ENCODE peak calls at places on chromosomes 16 and 17, in four cellular contexts. M, E, O and T are unnamed samples.

GRCh38 chr17:78655251-78655940 is 78.2 kb upstream of the DNAH17 start:
- DNase-seq in M (no peak), E (no peak), O (no peak), T (no peak)

GRCh38 chr17:8465381-8466158 is 29.9 kb downstream of the NDEL1 start:
- DNase-seq in M (no peak), E (no peak), O (no peak), T (no peak)

GRCh38 chr16:69503244-69503643 is 62.5 kb upstream of the NFAT5 start:
- DNase-seq in M (no peak), E (no peak), O (no peak), T (no peak)

GRCh38 chr17:82536220-82537201 is 17.0 kb downstream of the FOXK2 start:
- DNase-seq in M (peak; percentile 44), E (peak; percentile 86), O (no peak), T (no peak)

GRCh38 chr16:53043986-53044571 is 8.6 kb downstream of the CHD9NB start:
- DNase-seq in M (no peak), E (no peak), O (no peak), T (no peak)

GRCh38 chr17:9987779-9988585 is 82.9 kb upstream of the RCVRN start:
- DNase-seq in M (peak; percentile 34), E (peak; percentile 21), O (peak; percentile 27), T (no peak)

GRCh38 chr16:23302045-23302956 is at the start of gene SCNN1B:
- DNase-seq in M (no peak), E (no peak), O (peak; percentile 9), T (no peak)

GRCh38 chr17:75517277-75517865 is 1.0 kb downstream of the TSEN54 start:
- DNase-seq in M (no peak), E (no peak), O (peak; percentile 39), T (no peak)

GRCh38 chr16:85313541-85314208 is 201.4 kb upstream of the CIBAR2 start:
- DNase-seq in M (no peak), E (peak; percentile 21), O (no peak), T (no peak)

DNA sequence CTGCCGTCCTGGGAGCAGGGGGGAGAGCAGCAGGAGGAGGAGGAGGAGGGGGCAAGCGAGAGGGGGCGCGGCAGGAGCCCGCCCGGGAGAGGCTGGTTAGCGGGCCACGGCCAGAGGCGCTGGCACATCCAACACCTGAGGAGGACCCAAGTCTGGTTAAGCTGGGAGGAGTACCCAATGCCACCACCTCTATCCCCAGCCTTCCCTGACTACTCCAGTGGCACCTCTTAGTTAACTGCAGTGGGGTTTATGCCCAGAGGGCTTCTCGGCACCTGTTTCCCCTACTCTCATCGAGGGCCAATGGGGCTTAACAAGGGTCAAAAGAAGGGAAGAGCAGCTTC is 5.6 kb downstream of the PHOSPHO1 start:
- DNase-seq in M (no peak), E (no peak), O (no peak), T (no peak)
- H3K4me3 ChIP-seq in M (no peak overlapping the region), E (no peak overlapping the region), O (peak overlapping the region; percentile 42), T (no peak overlapping the region)

DNA sequence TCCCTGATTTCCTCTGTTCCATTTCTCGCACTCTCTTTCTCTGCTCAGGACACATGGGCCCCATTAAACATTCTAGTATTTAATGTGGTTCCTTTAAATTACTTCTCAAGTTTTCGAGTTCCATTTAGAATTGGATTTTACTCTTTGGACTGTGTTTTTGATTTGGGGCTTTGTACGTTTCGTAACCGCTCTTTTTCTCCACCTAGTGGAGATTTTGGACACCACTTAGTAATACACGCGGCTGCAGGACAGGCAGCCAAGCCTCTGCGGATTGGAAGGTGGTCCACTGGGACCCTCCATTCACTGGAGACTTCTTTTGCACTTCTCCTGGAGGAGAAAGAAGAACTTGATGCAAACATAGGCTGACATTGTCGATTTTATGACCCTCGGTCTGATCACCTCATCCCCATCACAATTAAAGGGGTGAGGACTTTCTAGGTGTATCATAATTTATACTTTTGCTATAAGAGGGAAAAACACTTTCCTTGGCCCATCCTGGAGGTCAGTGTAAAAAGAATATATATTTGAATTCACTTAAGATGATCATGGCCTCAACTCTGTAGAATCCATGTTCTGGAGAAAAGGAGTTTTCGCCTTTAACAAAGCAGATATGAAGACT is 85.8 kb downstream of the NOG start:
- DNase-seq in M (no peak), E (peak; percentile 56), O (peak; percentile 42), T (no peak)
- TF ChIP-seq CTCF in M (peak; percentile 68), E (peak; percentile 58), O (peak; percentile 61), T (peak; percentile 52)

DNA sequence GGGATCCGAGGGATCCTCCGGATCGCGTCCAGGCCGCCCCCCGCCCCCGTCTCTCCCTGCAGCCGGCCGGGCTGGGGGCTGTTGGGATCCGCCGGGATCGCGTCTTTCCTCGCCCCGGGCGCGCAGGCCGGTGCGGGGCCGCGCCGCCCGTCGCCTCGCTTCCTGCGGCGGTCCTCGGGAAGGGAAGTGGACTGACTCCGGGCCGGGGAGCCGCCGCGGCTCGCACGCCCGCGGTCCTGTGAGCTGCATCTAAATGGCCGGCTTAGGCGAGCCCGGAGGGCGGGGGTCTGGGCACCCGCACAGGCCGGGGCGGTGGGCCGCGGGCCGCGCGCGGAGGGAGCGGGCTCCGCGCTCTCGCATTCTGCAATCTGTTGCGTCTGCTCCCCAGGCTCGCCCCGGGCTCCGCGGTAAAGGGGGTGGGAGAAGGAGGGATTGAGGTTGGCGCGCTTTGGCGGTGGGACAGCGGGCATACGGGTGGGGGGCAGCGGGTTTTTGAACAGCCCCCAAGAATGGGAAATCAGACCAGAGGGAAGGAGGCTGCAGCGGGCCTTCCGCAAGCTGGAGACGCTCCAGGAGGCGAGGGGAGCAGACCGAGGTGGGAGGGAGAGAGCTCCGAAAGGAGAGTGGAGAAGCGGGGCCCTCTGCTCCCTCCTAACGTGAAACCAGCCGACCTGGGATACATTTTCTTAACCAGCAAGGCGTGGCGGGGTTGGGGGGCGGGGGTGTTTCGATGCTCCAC is 2.2 kb downstream of the TMEM132E start:
- DNase-seq in M (no peak), E (no peak), O (no peak), T (no peak)
- H3K4me3 ChIP-seq in M (peak overlapping the region; percentile 14), E (no peak overlapping the region), O (no peak overlapping the region), T (no peak overlapping the region)

DNA sequence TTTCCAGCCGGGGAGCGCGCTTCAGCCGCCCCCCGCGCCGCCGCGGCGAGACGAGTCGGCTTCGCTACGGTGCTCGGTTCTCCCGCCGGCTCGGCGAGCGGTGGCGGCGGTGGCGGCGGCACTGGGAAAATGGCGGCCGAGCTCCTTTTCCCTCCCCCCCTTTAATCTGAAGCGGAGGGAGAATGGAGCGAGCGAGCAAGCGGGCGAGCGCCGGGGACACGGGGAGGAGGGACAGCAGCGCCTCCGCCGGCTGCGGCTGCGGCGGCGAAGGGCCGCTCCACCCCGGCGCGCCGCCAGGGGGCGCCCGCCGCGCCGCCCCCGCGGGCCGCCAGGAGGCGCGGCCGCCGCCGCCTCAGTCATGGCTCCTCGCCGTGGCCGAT is at the start of gene KANSL1:
- DNase-seq in M (peak; percentile 92), E (peak; percentile 87), O (peak; percentile 90), T (peak; percentile 33)
- TF ChIP-seq CTCF in M (no peak), E (peak; percentile 87), O (no peak), T (peak; percentile 52)

GRCh38 chr17:68777243-68777855 is 176.2 kb upstream of the FAM20A start:
- DNase-seq in M (peak; percentile 75), E (peak; percentile 67), O (peak; percentile 72), T (no peak)
- H3K4me3 ChIP-seq in M (no peak overlapping the region), E (no peak overlapping the region), O (no peak overlapping the region), T (no peak overlapping the region)

DNA sequence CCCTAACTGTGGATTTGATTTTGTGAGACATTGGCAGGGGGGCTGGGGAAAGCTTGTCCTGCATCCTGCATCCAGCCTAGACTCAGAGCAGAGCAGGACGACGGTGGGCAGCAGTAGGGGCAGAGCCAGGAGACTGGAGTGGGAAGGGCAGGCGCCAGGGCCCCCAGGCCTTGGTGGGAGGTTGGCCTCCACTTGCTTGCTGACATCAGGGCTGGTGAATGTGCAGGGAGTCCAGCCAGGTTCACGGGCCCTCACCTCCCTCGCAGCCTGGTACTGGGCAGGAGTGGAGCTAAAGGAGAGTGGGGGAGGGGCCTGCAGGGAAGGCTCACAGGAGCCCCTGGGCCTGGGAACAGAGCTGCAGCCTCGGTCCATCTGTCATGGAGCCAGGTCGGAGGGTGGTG is 2.2 kb upstream of the SMTNL2 start:
- DNase-seq in M (no peak), E (no peak), O (no peak), T (no peak)
- TF ChIP-seq CTCF in M (no peak), E (no peak), O (no peak), T (no peak)

GRCh38 chr16:56985288-56985961 is 3.9 kb upstream of the NLRC5 start:
- DNase-seq in M (peak; percentile 65), E (peak; percentile 85), O (no peak), T (peak; percentile 52)
- H3K4me3 ChIP-seq in M (no peak overlapping the region), E (no peak overlapping the region), O (no peak overlapping the region), T (no peak overlapping the region)

GRCh38 chr16:50719401-50720337 is 22.2 kb upstream of the CYLD start:
- DNase-seq in M (no peak), E (no peak), O (peak; percentile 74), T (no peak)
- TF ChIP-seq CTCF in M (no peak), E (no peak), O (no peak), T (no peak)